ENCODE peak calls at places on chromosomes 11 and 22, in eight cellular contexts. Z is A549, F is heart right ventricle, P is endothelial cell of umbilical vein, N is cardiac muscle cell, R is OCI-LY7, H is upper lobe of right lung, A is pancreas. E is an unnamed sample.

GRCh38 chr22:23088199-23088604 is 17.9 kb downstream of the GNAZ start:
- DNase-seq in Z (no peak), F (no peak), P (no peak), N (no peak), R (no peak), H (no peak), A (no peak), E (peak)

GRCh38 chr11:119422505-119423416 is at the start of gene THY1:
- DNase-seq in Z (no peak), F (no peak), P (no peak), N (peak), R (no peak), H (no peak), A (no peak), E (peak)

GRCh38 chr11:124644426-124645280 is 22.0 kb downstream of the TBRG1 start:
- DNase-seq in Z (peak), F (peak), P (peak), N (peak), R (peak), H (peak), A (peak), E (peak)

GRCh38 chr11:31690041-31690440 is 121.1 kb downstream of the PAX6 start:
- DNase-seq in Z (no peak), F (no peak), P (peak), N (no peak), R (no peak), H (no peak), A (no peak), E (no peak)

GRCh38 chr11:63687845-63688244 is 6.5 kb downstream of the RTN3 start:
- DNase-seq in Z (no peak), F (no peak), P (no peak), N (no peak), R (no peak), H (no peak), A (no peak), E (no peak)

GRCh38 chr11:122898799-122899198 is 16.2 kb downstream of the JHY start:
- DNase-seq in Z (no peak), F (no peak), P (no peak), N (no peak), R (no peak), H (no peak), A (no peak), E (no peak)

GRCh38 chr11:121544956-121545355 is 92.2 kb upstream of the SORL1-AS1 start:
- DNase-seq in Z (no peak), F (no peak), P (no peak), N (no peak), R (peak), H (no peak), A (no peak), E (no peak)

GRCh38 chr11:118045191-118045590 is 31.7 kb upstream of the TMPRSS4 start:
- DNase-seq in Z (no peak), F (no peak), P (no peak), N (no peak), R (no peak), H (no peak), A (no peak), E (no peak)

GRCh38 chr22:31104869-31105268 is 2.5 kb downstream of the SELENOM start:
- DNase-seq in Z (no peak), F (peak), P (no peak), N (no peak), R (no peak), H (no peak), A (no peak), E (no peak)

GRCh38 chr22:45322873-45323525 is 13.3 kb downstream of the FAM118A start:
- DNase-seq in Z (no peak), F (no peak), P (no peak), N (no peak), R (no peak), H (no peak), A (no peak), E (no peak)

GRCh38 chr11:78753297-78753696 is 178.6 kb upstream of the NARS2 start:
- DNase-seq in Z (no peak), F (no peak), P (no peak), N (no peak), R (no peak), H (no peak), A (no peak), E (no peak)

GRCh38 chr11:78763664-78764063 is 189.0 kb upstream of the NARS2 start:
- DNase-seq in Z (no peak), F (no peak), P (no peak), N (no peak), R (no peak), H (no peak), A (no peak), E (no peak)

GRCh38 chr11:78762105-78762504 is 187.4 kb upstream of the NARS2 start:
- DNase-seq in Z (no peak), F (no peak), P (no peak), N (no peak), R (no peak), H (no peak), A (no peak), E (no peak)

GRCh38 chr11:78764946-78765345 is 190.3 kb upstream of the NARS2 start:
- DNase-seq in Z (no peak), F (no peak), P (no peak), N (no peak), R (no peak), H (no peak), A (no peak), E (no peak)

GRCh38 chr11:78759067-78759466 is 184.4 kb upstream of the NARS2 start:
- DNase-seq in Z (no peak), F (no peak), P (no peak), N (no peak), R (no peak), H (no peak), A (no peak), E (no peak)
- TF ChIP-seq CTCF in Z (no peak), F (no peak), P (no peak), N (no peak), R (no peak), H (no peak), A (no peak), E (no peak)

GRCh38 chr11:8201524-8202365 is 32.9 kb upstream of the RIC3 start:
- DNase-seq in Z (no peak), F (no peak), P (no peak), N (no peak), R (no peak), H (no peak), A (no peak), E (no peak)
- H3K27ac ChIP-seq in Z (no peak), F (no peak), P (no peak), N (no peak), R (no peak), H (no peak), A (no peak), E (no peak)

DNA sequence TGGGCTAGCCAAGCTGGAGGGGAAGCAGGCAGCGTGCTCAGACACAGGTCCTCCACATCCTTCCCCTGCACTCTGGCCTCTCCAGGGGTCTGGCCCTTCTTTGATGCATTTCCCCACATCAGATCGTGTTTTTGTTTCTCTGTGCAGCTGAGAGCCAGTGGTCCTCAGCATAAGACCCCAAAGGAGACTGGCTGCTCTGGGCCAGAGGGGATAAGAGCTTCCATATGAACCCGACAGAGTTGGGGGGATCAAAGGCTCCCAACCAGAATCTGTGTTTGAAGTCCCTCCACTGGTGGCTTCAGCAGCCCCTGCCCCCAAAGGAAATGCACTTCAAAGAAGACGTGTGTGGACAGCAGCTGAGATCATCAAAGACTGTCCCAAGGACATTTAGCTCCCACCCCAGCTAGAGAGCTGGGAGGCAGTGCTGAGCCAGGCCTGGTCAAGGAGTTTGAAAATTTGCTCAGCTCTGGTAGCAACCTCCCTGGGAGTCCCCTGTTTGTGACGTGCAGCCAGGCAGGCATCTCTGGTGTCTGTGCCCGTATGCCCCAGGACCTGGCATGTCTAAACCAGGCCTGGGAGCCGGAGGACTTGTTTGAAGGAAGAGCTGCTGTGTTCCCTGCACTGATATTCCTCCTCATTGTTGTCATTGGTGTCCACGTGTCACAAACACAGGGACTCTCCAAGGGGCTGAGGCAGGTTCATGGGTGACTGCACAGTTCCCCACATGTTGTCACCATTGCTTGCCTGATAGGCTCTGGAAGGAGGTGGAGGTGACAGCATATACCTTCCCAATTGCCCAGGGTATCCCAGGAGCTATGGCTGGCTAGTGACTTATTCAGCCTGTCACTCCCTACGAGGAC is 99.0 kb downstream of the AMOTL1 start:
- DNase-seq in Z (no peak), F (no peak), P (no peak), N (no peak), R (no peak), H (no peak), A (no peak), E (no peak)
- TF ChIP-seq CTCF in Z (no peak), F (no peak), P (no peak), N (no peak), R (no peak), H (no peak), A (no peak), E (no peak)

GRCh38 chr11:69963533-69964246 is 114.4 kb upstream of the ANO1 start:
- DNase-seq in Z (no peak), F (no peak), P (no peak), N (no peak), R (no peak), H (no peak), A (no peak), E (no peak)

GRCh38 chr11:69964247-69964643 is 113.9 kb upstream of the ANO1 start:
- DNase-seq in Z (no peak), F (no peak), P (no peak), N (no peak), R (no peak), H (no peak), A (no peak), E (no peak)

GRCh38 chr11:69959461-69959860 is 118.7 kb upstream of the ANO1 start:
- DNase-seq in Z (no peak), F (no peak), P (no peak), N (no peak), R (no peak), H (no peak), A (no peak), E (no peak)

GRCh38 chr11:69962152-69962551 is 116.0 kb upstream of the ANO1 start:
- DNase-seq in Z (peak), F (no peak), P (peak), N (no peak), R (no peak), H (no peak), A (no peak), E (no peak)

GRCh38 chr11:69961738-69962137 is 116.4 kb upstream of the ANO1 start:
- DNase-seq in Z (no peak), F (no peak), P (no peak), N (no peak), R (no peak), H (no peak), A (no peak), E (no peak)
- H3K27ac ChIP-seq in Z (peak), F (no peak), P (peak), N (no peak), R (no peak), H (no peak), A (no peak), E (no peak)

DNA sequence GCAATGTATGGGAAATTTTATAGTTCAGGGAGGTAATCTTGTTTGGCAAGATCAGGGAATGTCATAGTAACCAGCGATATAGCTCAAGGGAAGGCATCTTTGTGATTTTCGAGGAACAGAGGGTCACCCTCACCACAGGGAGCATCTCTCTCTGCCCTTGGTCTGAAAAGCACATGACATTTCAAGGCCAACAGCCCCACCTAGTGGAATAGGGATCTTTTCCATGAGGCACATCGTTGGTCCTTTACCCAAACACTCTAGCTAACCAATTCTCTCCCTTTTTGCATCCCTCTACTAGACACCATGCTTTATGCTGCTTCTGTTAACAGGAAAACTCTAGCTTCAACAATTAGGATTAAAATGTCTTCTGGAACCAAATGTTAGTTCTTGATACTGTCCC is 179.0 kb downstream of the GRM5 start:
- DNase-seq in Z (peak), F (no peak), P (peak), N (peak), R (peak), H (no peak), A (no peak), E (peak)
- TF ChIP-seq CTCF in Z (peak), F (no peak), P (peak), N (peak), R (peak), H (no peak), A (no peak), E (peak)

DNA sequence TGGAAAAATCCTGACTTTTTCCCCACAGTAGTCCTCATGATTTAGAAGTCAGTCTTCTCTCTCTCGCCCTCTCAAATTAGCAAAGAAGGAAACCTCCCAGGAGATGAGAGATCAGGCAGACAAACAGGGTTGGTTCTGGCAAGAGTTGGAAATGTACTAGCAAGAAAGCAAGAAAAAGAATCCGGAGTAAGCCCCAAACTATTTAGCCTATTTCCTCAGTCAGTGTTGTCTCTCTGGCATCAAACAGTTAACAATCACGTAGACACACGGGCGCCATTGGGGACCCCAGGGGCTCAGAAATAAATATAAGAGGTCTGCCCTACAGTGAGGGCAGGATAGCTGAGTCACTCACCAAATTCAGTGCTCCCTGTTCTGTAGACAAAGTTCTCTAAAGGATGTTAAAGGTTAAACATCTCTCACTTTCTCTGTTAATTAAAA is 4.7 kb downstream of the C11orf52 start:
- DNase-seq in Z (no peak), F (no peak), P (peak), N (no peak), R (no peak), H (no peak), A (no peak), E (no peak)
- H3K27ac ChIP-seq in Z (peak), F (peak), P (peak), N (peak), R (no peak), H (peak), A (peak), E (peak)

GRCh38 chr11:36069576-36070214 is 125.8 kb downstream of the LDLRAD3 start:
- DNase-seq in Z (no peak), F (no peak), P (no peak), N (peak), R (no peak), H (no peak), A (no peak), E (peak)
- TF ChIP-seq CTCF in Z (no peak), F (no peak), P (no peak), N (no peak), R (no peak), H (no peak), A (no peak), E (peak)

GRCh38 chr11:102589047-102589459 is 36.1 kb downstream of the MMP20 start:
- DNase-seq in Z (no peak), F (no peak), P (no peak), N (no peak), R (no peak), H (no peak), A (no peak), E (no peak)
- H3K27ac ChIP-seq in Z (no peak), F (no peak), P (no peak), N (no peak), R (no peak), H (no peak), A (no peak), E (no peak)

DNA sequence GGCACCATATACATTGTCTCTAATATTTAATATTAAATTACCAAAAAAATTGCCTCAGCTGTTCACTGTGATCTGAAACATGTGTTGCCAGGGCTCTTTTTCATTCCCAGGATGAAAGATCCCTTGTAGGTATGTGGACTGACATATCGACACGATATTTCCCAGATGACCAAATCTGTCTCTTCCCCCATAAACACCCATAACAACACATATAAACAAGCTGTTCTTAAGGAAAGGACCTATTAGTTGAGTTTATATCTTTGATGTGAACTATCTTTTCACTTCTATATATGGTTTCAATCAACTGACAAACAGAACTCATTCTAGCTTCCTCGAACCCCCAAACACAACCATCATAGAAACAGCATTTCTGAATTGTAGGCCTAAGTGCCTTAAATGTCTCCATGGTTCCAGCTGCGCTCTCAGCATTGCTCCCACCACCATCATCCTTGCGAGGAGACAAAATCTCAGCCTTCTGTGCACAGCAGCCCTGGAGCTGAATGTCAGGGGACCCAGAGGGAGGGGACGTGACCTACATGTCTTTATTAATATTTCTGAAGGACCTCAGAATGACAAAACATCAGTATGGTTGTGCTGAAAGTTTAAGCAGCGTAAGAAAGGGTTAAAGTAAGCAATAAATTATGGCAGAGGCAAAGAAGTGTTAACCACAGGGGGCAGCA is 67.0 kb downstream of the ETS1 start:
- DNase-seq in Z (no peak), F (no peak), P (no peak), N (no peak), R (peak), H (no peak), A (no peak), E (no peak)
- TF ChIP-seq CTCF in Z (peak), F (peak), P (peak), N (no peak), R (no peak), H (no peak), A (no peak), E (no peak)